ENCODE peak calls at places on chromosomes 3 and 15, in five cellular contexts. One of them, this sample, is unnamed.

GRCh38 chr3:195889843-195890407 is 18.4 kb downstream of the TNK2 start:
- DNase-seq in activated CD8-positive, alpha-beta memory T cell treated with anti-CD3 and anti-CD28 coated beads, Interleukin-2, amount 50 U/mL, for 48 hours: no peak
- DNase-seq in Calu3: no peak
- DNase-seq in H7: peak
- DNase-seq in coronary artery: no peak
- DNase-seq in this sample: no peak

GRCh38 chr3:146124141-146124801 is 36.7 kb downstream of the PLOD2 start:
- DNase-seq in H7: no peak
- DNase-seq in coronary artery: no peak
- DNase-seq in activated CD8-positive, alpha-beta memory T cell treated with anti-CD3 and anti-CD28 coated beads, Interleukin-2, amount 50 U/mL, for 48 hours: no peak
- DNase-seq in Calu3: no peak
- DNase-seq in this sample: no peak

GRCh38 chr3:124882749-124883148 is 4.4 kb downstream of the ITGB5 start:
- DNase-seq in Calu3: no peak
- DNase-seq in activated CD8-positive, alpha-beta memory T cell treated with anti-CD3 and anti-CD28 coated beads, Interleukin-2, amount 50 U/mL, for 48 hours: no peak
- DNase-seq in H7: no peak
- DNase-seq in coronary artery: no peak
- DNase-seq in this sample: peak

GRCh38 chr15:46461416-46461815 is 826.6 kb downstream of the SQOR start:
- DNase-seq in coronary artery: no peak
- DNase-seq in Calu3: no peak
- DNase-seq in H7: no peak
- DNase-seq in activated CD8-positive, alpha-beta memory T cell treated with anti-CD3 and anti-CD28 coated beads, Interleukin-2, amount 50 U/mL, for 48 hours: no peak
- DNase-seq in this sample: no peak

GRCh38 chr3:146326875-146327543 is 76.1 kb upstream of the PLSCR4 start:
- DNase-seq in activated CD8-positive, alpha-beta memory T cell treated with anti-CD3 and anti-CD28 coated beads, Interleukin-2, amount 50 U/mL, for 48 hours: no peak
- DNase-seq in Calu3: peak
- DNase-seq in coronary artery: no peak
- DNase-seq in H7: peak
- DNase-seq in this sample: no peak

GRCh38 chr3:130969621-130970020 is 57.0 kb downstream of the ASTE1 start:
- DNase-seq in H7: no peak
- DNase-seq in Calu3: no peak
- DNase-seq in coronary artery: no peak
- DNase-seq in activated CD8-positive, alpha-beta memory T cell treated with anti-CD3 and anti-CD28 coated beads, Interleukin-2, amount 50 U/mL, for 48 hours: no peak
- DNase-seq in this sample: no peak

GRCh38 chr3:58588030-58588614 is 10.9 kb upstream of the FAM107A start:
- DNase-seq in H7: peak
- DNase-seq in coronary artery: no peak
- DNase-seq in activated CD8-positive, alpha-beta memory T cell treated with anti-CD3 and anti-CD28 coated beads, Interleukin-2, amount 50 U/mL, for 48 hours: no peak
- DNase-seq in Calu3: no peak
- DNase-seq in this sample: no peak

GRCh38 chr3:11910971-11911531 is 64.4 kb upstream of the TAMM41 start:
- DNase-seq in activated CD8-positive, alpha-beta memory T cell treated with anti-CD3 and anti-CD28 coated beads, Interleukin-2, amount 50 U/mL, for 48 hours: peak
- DNase-seq in Calu3: no peak
- DNase-seq in H7: no peak
- DNase-seq in coronary artery: peak
- DNase-seq in this sample: peak

GRCh38 chr3:159911664-159912037 is 77.0 kb upstream of the IL12A start:
- DNase-seq in coronary artery: no peak
- DNase-seq in H7: no peak
- DNase-seq in Calu3: no peak
- DNase-seq in activated CD8-positive, alpha-beta memory T cell treated with anti-CD3 and anti-CD28 coated beads, Interleukin-2, amount 50 U/mL, for 48 hours: no peak
- DNase-seq in this sample: no peak

This sample was measured in mesenteric fat pad.